ENCODE peak calls at places on chromosomes 11 and 22, in eight cellular contexts. N is uterus, G is IMR-90, Q is transverse colon, W is tibial nerve, H is ovary, Z is suprapubic skin, X is spleen. B is an unnamed sample.

GRCh38 chr22:17366830-17367229 is 2.4 kb upstream of the CECR2 start:
- DNase-seq in N (peak; percentile 22), G (no peak), Q (peak; percentile 17), W (no peak), H (peak; percentile 10), Z (no peak), X (peak; percentile 81), B (peak; percentile 50)

GRCh38 chr11:5123802-5124521 is 14.2 kb downstream of the OR52A5 start:
- DNase-seq in N (peak; percentile 19), G (peak; percentile 76), Q (peak; percentile 48), W (peak; percentile 85), H (peak; percentile 20), Z (no peak), X (no peak), B (peak; percentile 70)

GRCh38 chr22:20031732-20032406 is 11.0 kb downstream of the TANGO2 start:
- DNase-seq in N (no peak), G (no peak), Q (peak; percentile 61), W (no peak), H (no peak), Z (no peak), X (no peak), B (no peak)

GRCh38 chr11:1230456-1231395 is 7.9 kb downstream of the MUC5B start:
- DNase-seq in N (no peak), G (no peak), Q (peak; percentile 8), W (no peak), H (no peak), Z (peak; percentile 77), X (peak; percentile 68), B (no peak)

GRCh38 chr11:22670803-22671202 is 4.4 kb downstream of the GAS2 start:
- DNase-seq in N (no peak), G (peak; percentile 3), Q (no peak), W (no peak), H (no peak), Z (no peak), X (no peak), B (no peak)

GRCh38 chr11:44604171-44604581 is 38.7 kb downstream of the CD82 start:
- DNase-seq in N (no peak), G (peak; percentile 53), Q (no peak), W (no peak), H (no peak), Z (no peak), X (no peak), B (peak; percentile 67)

GRCh38 chr11:63165710-63166310 is 21.8 kb upstream of the SLC22A24 start:
- DNase-seq in N (no peak), G (no peak), Q (no peak), W (no peak), H (no peak), Z (no peak), X (no peak), B (peak; percentile 80)

GRCh38 chr11:87187930-87188329 is 150.2 kb downstream of the TMEM135 start:
- DNase-seq in N (no peak), G (no peak), Q (no peak), W (no peak), H (no peak), Z (no peak), X (no peak), B (no peak)

GRCh38 chr11:134994431-134994830 is 582.4 kb upstream of the B3GAT1 start:
- DNase-seq in N (no peak), G (no peak), Q (no peak), W (no peak), H (no peak), Z (no peak), X (no peak), B (no peak)

GRCh38 chr11:66749091-66749490 is 20.1 kb upstream of the SPTBN2 start:
- DNase-seq in N (no peak), G (no peak), Q (no peak), W (no peak), H (no peak), Z (no peak), X (no peak), B (no peak)

GRCh38 chr22:27046126-27046525 is 388.7 kb downstream of the MIAT start:
- DNase-seq in N (no peak), G (no peak), Q (no peak), W (no peak), H (no peak), Z (no peak), X (no peak), B (no peak)

GRCh38 chr11:19444231-19444630 is 203.5 kb upstream of the E2F8 start:
- DNase-seq in N (no peak), G (peak; percentile 50), Q (no peak), W (peak; percentile 31), H (no peak), Z (no peak), X (no peak), B (no peak)

GRCh38 chr22:18077639-18078328 is at the start of gene PEX26:
- DNase-seq in N (peak; percentile 93), G (peak; percentile 95), Q (peak; percentile 96), W (peak; percentile 93), H (peak; percentile 89), Z (peak; percentile 99), X (peak; percentile 98), B (peak; percentile 95)

GRCh38 chr11:105227363-105227762 is 87.8 kb upstream of the CARD18 start:
- DNase-seq in N (no peak), G (no peak), Q (no peak), W (no peak), H (no peak), Z (no peak), X (no peak), B (no peak)

GRCh38 chr11:116357769-116358544 is 414.8 kb downstream of the BUD13 start:
- DNase-seq in N (no peak), G (no peak), Q (peak; percentile 37), W (no peak), H (no peak), Z (no peak), X (no peak), B (no peak)
- TF ChIP-seq CTCF in N (no peak), G (peak; percentile 21), Q (peak; percentile 40), W (peak; percentile 23), H (no peak), Z (no peak), X (no peak), B (no peak)

GRCh38 chr22:29825578-29825977 is 12.5 kb downstream of the ASCC2 start:
- DNase-seq in N (no peak), G (no peak), Q (no peak), W (no peak), H (no peak), Z (no peak), X (no peak), B (no peak)
- TF ChIP-seq POLR2A in N (no peak), G (no peak), Q (no peak), W (no peak), H (no peak), Z (no peak), X (no peak), B (no peak)

DNA sequence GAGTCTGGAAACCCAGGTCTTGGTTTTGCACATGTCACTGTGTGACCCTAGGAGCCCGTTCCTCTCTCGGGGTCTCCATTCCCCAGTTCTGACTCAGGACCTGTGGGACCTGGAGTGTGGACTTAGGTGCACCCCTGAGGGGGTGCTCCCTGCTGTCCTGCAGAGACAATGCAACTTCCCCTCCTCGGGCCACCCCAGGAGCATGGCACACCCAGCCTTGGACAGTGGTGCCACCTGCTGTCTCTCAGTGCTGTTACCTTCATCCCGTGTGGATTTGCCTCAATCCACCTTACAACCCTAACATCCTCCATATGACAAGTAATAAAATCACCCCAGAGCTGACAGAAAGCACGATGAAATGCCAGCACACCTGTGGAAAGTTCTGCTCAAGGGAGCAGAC is 27.5 kb upstream of the CRYBB3 start:
- DNase-seq in N (no peak), G (no peak), Q (peak; percentile 52), W (no peak), H (no peak), Z (no peak), X (no peak), B (peak; percentile 28)
- TF ChIP-seq CTCF in N (peak; percentile 47), G (no peak), Q (peak; percentile 30), W (peak; percentile 33), H (no peak), Z (no peak), X (no peak), B (no peak)

GRCh38 chr11:92259861-92260260 is 35.2 kb downstream of the FAT3 start:
- DNase-seq in N (no peak), G (no peak), Q (no peak), W (no peak), H (no peak), Z (no peak), X (no peak), B (no peak)
- TF ChIP-seq POLR2A in N (no peak), G (no peak), Q (no peak), W (no peak), H (no peak), Z (no peak), X (no peak), B (no peak)

GRCh38 chr11:61161190-61162091 is at the start of gene VPS37C:
- DNase-seq in N (peak; percentile 84), G (peak; percentile 83), Q (peak; percentile 92), W (peak; percentile 81), H (peak; percentile 85), Z (peak; percentile 93), X (peak; percentile 98), B (peak; percentile 88)
- TF ChIP-seq CTCF in N (peak; percentile 13), G (no peak), Q (no peak), W (peak; percentile 76), H (peak; percentile 10), Z (no peak), X (peak; percentile 38), B (no peak)

GRCh38 chr22:42931421-42932196 is 74.5 kb upstream of the ARFGAP3 start:
- DNase-seq in N (no peak), G (peak; percentile 18), Q (no peak), W (no peak), H (no peak), Z (no peak), X (peak; percentile 86), B (no peak)
- TF ChIP-seq POLR2A in N (no peak), G (no peak), Q (no peak), W (no peak), H (no peak), Z (no peak), X (no peak), B (no peak)

GRCh38 chr22:28951969-28952521 is 68.7 kb downstream of the ZNRF3 start:
- DNase-seq in N (no peak), G (peak; percentile 39), Q (peak; percentile 17), W (no peak), H (peak; percentile 31), Z (no peak), X (no peak), B (no peak)
- TF ChIP-seq CTCF in N (peak; percentile 22), G (peak; percentile 32), Q (peak; percentile 11), W (no peak), H (no peak), Z (no peak), X (no peak), B (peak; percentile 21)

GRCh38 chr11:33936745-33937612 is 45.1 kb upstream of the LMO2 start:
- DNase-seq in N (peak; percentile 67), G (peak; percentile 55), Q (peak; percentile 22), W (peak; percentile 43), H (no peak), Z (peak; percentile 79), X (no peak), B (peak; percentile 46)
- TF ChIP-seq POLR2A in N (no peak), G (no peak), Q (no peak), W (no peak), H (no peak), Z (no peak), X (no peak), B (no peak)

GRCh38 chr11:119602745-119603373 is 126.1 kb downstream of the NECTIN1 start:
- DNase-seq in N (no peak), G (no peak), Q (no peak), W (no peak), H (no peak), Z (no peak), X (no peak), B (no peak)
- TF ChIP-seq CTCF in N (no peak), G (no peak), Q (no peak), W (no peak), H (no peak), Z (no peak), X (no peak), B (no peak)

GRCh38 chr11:128290106-128290840 is 297.1 kb downstream of the ETS1 start:
- DNase-seq in N (peak; percentile 67), G (peak; percentile 95), Q (peak; percentile 86), W (peak; percentile 85), H (peak; percentile 48), Z (no peak), X (peak; percentile 87), B (peak; percentile 63)
- TF ChIP-seq POLR2A in N (no peak), G (peak; percentile 46), Q (peak; percentile 50), W (no peak), H (no peak), Z (no peak), X (no peak), B (no peak)

B was measured in body of pancreas.